ENCODE peak calls at places on chromosomes 6 and 20, in six cellular contexts. S, Z, Q, H, W and P are unnamed samples.

GRCh38 chr6:37650071-37650481 is 47.6 kb downstream of the MDGA1 start:
- DNase-seq in S (no peak), Z (no peak), Q (no peak), H (no peak), W (no peak), P (no peak)

GRCh38 chr6:5967594-5967993 is 39.1 kb downstream of the NRN1 start:
- DNase-seq in S (no peak), Z (no peak), Q (no peak), H (peak), W (peak), P (no peak)

GRCh38 chr20:25012616-25013189 is 20.2 kb upstream of the APMAP start:
- DNase-seq in S (no peak), Z (no peak), Q (no peak), H (no peak), W (no peak), P (no peak)

GRCh38 chr6:43495409-43495941 is 14.7 kb downstream of the LRRC73 start:
- DNase-seq in S (no peak), Z (no peak), Q (peak), H (peak), W (peak), P (no peak)

GRCh38 chr6:157456524-157456829 is 75.5 kb downstream of the ZDHHC14 start:
- DNase-seq in S (no peak), Z (no peak), Q (peak), H (no peak), W (no peak), P (no peak)

GRCh38 chr6:106927531-106928398 is 46.8 kb downstream of the CD24 start:
- DNase-seq in S (peak), Z (peak), Q (peak), H (peak), W (peak), P (peak)

GRCh38 chr6:52712136-52712535 is 41.2 kb downstream of the TMEM14A start:
- DNase-seq in S (no peak), Z (no peak), Q (no peak), H (peak), W (peak), P (no peak)

GRCh38 chr20:25220021-25220730 is 24.7 kb downstream of the ENTPD6 start:
- DNase-seq in S (no peak), Z (peak), Q (no peak), H (no peak), W (peak), P (no peak)

GRCh38 chr6:106397441-106397840 is 36.9 kb downstream of the CRYBG1 start:
- DNase-seq in S (no peak), Z (no peak), Q (no peak), H (no peak), W (no peak), P (no peak)

GRCh38 chr6:170091639-170092579 is 199.0 kb downstream of the DLL1 start:
- DNase-seq in S (no peak), Z (no peak), Q (no peak), H (no peak), W (no peak), P (no peak)

GRCh38 chr20:48877299-48877698 is 44.2 kb upstream of the ARFGEF2 start:
- DNase-seq in S (no peak), Z (no peak), Q (no peak), H (peak), W (no peak), P (no peak)

GRCh38 chr20:528923-529594 is 14.5 kb downstream of the CSNK2A1 start:
- DNase-seq in S (peak), Z (peak), Q (no peak), H (peak), W (peak), P (peak)

GRCh38 chr6:131349199-131349598 is 213.9 kb downstream of the AKAP7 start:
- DNase-seq in S (no peak), Z (no peak), Q (no peak), H (no peak), W (no peak), P (no peak)

GRCh38 chr20:57088436-57088835 is 178.0 kb downstream of the BMP7 start:
- DNase-seq in S (no peak), Z (no peak), Q (no peak), H (no peak), W (no peak), P (no peak)

GRCh38 chr6:2870046-2870636 is 28.5 kb upstream of the SERPINB1 start:
- DNase-seq in S (no peak), Z (no peak), Q (no peak), H (no peak), W (no peak), P (no peak)

GRCh38 chr20:535958-536357 is 7.6 kb downstream of the CSNK2A1 start:
- DNase-seq in S (peak), Z (peak), Q (no peak), H (peak), W (no peak), P (no peak)

GRCh38 chr6:16319813-16320532 is 81.6 kb downstream of the GMPR start:
- DNase-seq in S (peak), Z (peak), Q (peak), H (peak), W (peak), P (peak)

GRCh38 chr6:47246556-47246955 is 63.1 kb downstream of the TNFRSF21 start:
- DNase-seq in S (no peak), Z (no peak), Q (no peak), H (no peak), W (no peak), P (no peak)

GRCh38 chr6:146925846-146926245 is 278.4 kb upstream of the STXBP5 start:
- DNase-seq in S (no peak), Z (no peak), Q (no peak), H (no peak), W (no peak), P (no peak)

GRCh38 chr6:6811151-6812002 is 222.9 kb downstream of the LY86 start:
- DNase-seq in S (peak), Z (peak), Q (no peak), H (peak), W (peak), P (peak)

GRCh38 chr20:47318596-47319516 is 37.6 kb downstream of the ZMYND8 start:
- DNase-seq in S (peak), Z (peak), Q (peak), H (peak), W (peak), P (peak)

GRCh38 chr20:56001106-56001785 is 4.1 kb downstream of the CBLN4 start:
- DNase-seq in S (no peak), Z (no peak), Q (no peak), H (no peak), W (no peak), P (no peak)

GRCh38 chr6:38352636-38353035 is 287.1 kb downstream of the BTBD9 start:
- DNase-seq in S (peak), Z (no peak), Q (no peak), H (no peak), W (no peak), P (no peak)

GRCh38 chr20:16363832-16364687 is 209.2 kb downstream of the KIF16B start:
- DNase-seq in S (peak), Z (no peak), Q (no peak), H (no peak), W (no peak), P (no peak)

GRCh38 chr6:23927935-23928334 is 198.1 kb upstream of the NRSN1 start:
- DNase-seq in S (no peak), Z (no peak), Q (no peak), H (no peak), W (no peak), P (no peak)

GRCh38 chr6:42411431-42411830 is 40.3 kb downstream of the TRERF1 start:
- DNase-seq in S (no peak), Z (no peak), Q (no peak), H (no peak), W (no peak), P (peak)

GRCh38 chr6:139271056-139271455 is 20.7 kb downstream of the TXLNB start:
- DNase-seq in S (peak), Z (peak), Q (no peak), H (peak), W (peak), P (peak)

GRCh38 chr6:126117251-126117650 is 130.9 kb downstream of the TRMT11 start:
- DNase-seq in S (no peak), Z (no peak), Q (no peak), H (no peak), W (no peak), P (no peak)

GRCh38 chr6:82611751-82612150 is 248.1 kb downstream of the TPBG start:
- DNase-seq in S (no peak), Z (no peak), Q (no peak), H (no peak), W (no peak), P (no peak)

GRCh38 chr6:142925575-142926110 is 19.3 kb downstream of the HIVEP2 start:
- DNase-seq in S (peak), Z (peak), Q (no peak), H (no peak), W (peak), P (peak)

GRCh38 chr6:4091926-4092325 is 13.0 kb upstream of the FAM217A start:
- DNase-seq in S (no peak), Z (no peak), Q (no peak), H (no peak), W (no peak), P (no peak)

GRCh38 chr6:101344885-101345284 is 48.6 kb upstream of the GRIK2 start:
- DNase-seq in S (no peak), Z (no peak), Q (no peak), H (no peak), W (no peak), P (no peak)

GRCh38 chr6:80433010-80433665 is 326.7 kb downstream of the BCKDHB start:
- DNase-seq in S (peak), Z (no peak), Q (no peak), H (no peak), W (no peak), P (peak)

GRCh38 chr6:162612613-162613012 is 115.0 kb downstream of the PRKN start:
- DNase-seq in S (no peak), Z (no peak), Q (no peak), H (no peak), W (no peak), P (no peak)

GRCh38 chr6:156658186-156658585 is 119.0 kb upstream of the ARID1B start:
- DNase-seq in S (peak), Z (peak), Q (no peak), H (no peak), W (peak), P (peak)

DNA sequence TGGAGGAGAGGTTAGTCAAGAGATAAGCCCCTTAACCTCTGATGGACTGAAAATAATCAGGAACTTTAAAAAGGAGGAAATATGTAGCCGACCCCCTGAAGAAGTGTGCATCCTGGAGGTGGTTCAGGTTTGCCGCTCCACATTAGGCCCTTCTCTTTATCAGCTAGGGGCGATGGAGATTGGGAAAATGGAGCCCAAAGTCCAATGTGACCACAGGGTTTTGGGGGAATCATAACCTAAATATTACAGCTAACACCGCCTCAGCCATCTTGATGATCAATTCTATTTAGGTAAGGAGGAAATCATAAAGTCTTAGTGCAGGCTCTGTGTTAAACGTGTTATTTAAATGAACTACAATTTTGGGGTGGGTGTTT is 1.2 kb downstream of the OGFRL1 start:
- DNase-seq in S (no peak), Z (no peak), Q (no peak), H (no peak), W (no peak), P (no peak)
- H3K4me3 ChIP-seq in S (peak), Z (peak), Q (peak), H (peak), W (peak), P (peak)

GRCh38 chr6:84428300-84428907 is 201.0 kb upstream of the CEP162 start:
- DNase-seq in S (peak), Z (peak), Q (peak), H (peak), W (peak), P (peak)
- TF ChIP-seq CTCF in S (peak), Z (peak), Q (peak), H (peak), W (peak), P (peak)

GRCh38 chr20:41365785-41366545 is 653 bp downstream of the EMILIN3 start:
- DNase-seq in S (no peak), Z (no peak), Q (no peak), H (no peak), W (no peak), P (no peak)

GRCh38 chr20:41367393-41367695 is 726 bp upstream of the EMILIN3 start:
- DNase-seq in S (no peak), Z (no peak), Q (no peak), H (no peak), W (no peak), P (no peak)

GRCh38 chr20:41364967-41365765 is 1.5 kb downstream of the EMILIN3 start:
- DNase-seq in S (no peak), Z (no peak), Q (no peak), H (no peak), W (no peak), P (no peak)

GRCh38 chr20:41367956-41368355 is 1.3 kb upstream of the EMILIN3 start:
- DNase-seq in S (no peak), Z (no peak), Q (no peak), H (no peak), W (no peak), P (no peak)

DNA sequence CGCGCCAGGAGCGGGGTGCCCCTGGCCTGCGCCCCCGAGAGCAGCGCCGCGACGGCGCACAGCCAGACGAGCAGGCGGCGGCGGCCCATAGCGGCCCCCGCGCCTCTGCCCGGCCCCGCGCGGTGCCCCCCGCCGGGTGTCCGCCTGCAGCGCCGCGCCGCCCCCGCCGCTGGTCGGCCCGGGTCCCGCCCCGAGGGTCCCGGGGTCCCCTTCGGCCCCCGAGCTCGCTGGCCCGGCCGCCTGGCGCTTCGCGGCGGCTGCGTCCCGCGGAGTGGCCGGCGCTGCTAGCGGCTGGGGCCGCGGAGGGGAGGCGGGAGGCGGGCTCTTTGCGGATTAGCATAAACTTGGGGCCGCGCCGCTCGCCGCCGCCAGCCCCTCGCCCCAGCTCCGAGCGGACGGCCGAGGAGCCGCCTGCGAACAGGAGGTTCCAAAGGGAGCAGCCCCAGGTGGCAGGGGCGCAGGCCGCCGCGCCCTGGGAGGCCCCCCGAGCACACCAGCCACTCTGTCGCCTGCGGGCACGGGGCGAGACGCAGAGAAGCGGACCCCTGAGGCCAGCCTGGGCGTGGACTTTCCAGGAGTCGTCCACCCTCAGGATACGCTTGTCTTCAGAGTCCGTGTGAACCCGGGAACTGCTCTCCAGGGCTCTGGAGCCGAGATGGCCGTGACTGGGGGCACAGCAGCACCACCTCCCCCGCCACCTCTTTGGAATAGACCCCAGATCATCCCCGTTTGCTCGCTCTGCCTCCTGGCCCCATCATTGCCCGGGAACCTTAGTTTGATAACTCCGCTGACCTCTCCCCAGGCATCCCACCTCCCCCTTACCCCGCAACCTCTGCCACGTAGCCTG is at the start of gene EMILIN3:
- DNase-seq in S (no peak), Z (no peak), Q (no peak), H (no peak), W (no peak), P (no peak)
- H3K4me3 ChIP-seq in S (no peak), Z (no peak), Q (no peak), H (peak), W (no peak), P (no peak)

GRCh38 chr6:116536216-116536621 is 9.3 kb downstream of the TRAPPC3L start:
- DNase-seq in S (peak), Z (peak), Q (peak), H (peak), W (peak), P (peak)
- TF ChIP-seq CTCF in S (peak), Z (peak), Q (peak), H (peak), W (peak), P (peak)

DNA sequence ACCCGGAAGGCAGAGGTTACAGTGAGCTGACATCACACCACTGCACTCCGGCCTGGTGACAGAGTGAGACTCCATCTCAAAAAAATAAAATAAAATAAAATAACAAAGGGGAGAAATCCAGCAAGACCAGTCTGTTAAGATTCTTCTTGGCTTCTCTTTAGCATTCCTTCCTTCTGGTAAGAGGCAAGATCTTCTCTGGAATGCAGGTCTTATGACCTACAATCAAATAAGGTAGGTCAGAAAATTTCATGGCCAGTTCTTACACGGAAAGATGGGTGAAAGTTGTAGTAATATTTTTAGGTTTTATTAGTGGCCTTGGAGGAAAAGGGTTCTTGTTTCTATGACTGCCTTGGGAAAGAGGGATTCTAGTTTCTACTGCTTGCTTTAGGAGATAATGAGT is 180.9 kb downstream of the FUT9 start:
- DNase-seq in S (peak), Z (no peak), Q (no peak), H (no peak), W (no peak), P (no peak)
- H3K4me3 ChIP-seq in S (no peak), Z (no peak), Q (no peak), H (no peak), W (no peak), P (no peak)

DNA sequence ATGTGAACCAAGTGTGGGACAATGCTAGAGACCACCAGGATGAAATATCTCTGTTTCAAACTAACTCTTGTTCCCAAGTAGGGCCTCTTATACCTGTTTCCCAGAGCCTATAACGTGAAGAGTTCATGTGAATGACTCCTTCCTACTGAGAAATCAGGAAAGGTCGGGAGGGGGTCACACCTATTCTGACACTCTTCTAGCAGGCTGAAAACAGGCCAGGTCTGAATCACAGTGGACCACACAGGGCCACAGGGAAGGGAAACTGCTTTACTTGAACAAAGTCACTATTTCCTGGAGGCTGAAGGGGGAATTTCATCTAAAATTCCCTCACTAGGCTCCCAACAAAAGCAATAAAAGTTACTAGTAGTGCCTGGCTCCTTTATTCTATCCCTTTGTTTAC is 88.4 kb upstream of the BMP2 start:
- DNase-seq in S (no peak), Z (no peak), Q (no peak), H (no peak), W (no peak), P (no peak)
- TF ChIP-seq CTCF in S (no peak), Z (no peak), Q (no peak), H (no peak), W (no peak), P (no peak)